ENCODE peak calls at places on chromosomes 7 and 10, in six cellular contexts. N is NCI-H69, D is Caki2, K is foreskin fibroblast, F is spleen, G is GM12865. X is an unnamed sample.

GRCh38 chr10:69810998-69811397 is 9.3 kb downstream of the COL13A1 start:
- DNase-seq in G (no peak), D (no peak), N (no peak), K (no peak), F (no peak), X (no peak)

GRCh38 chr10:46523119-46523880 is 33.2 kb downstream of the GPRIN2 start:
- DNase-seq in K (no peak), N (peak; percentile 18), D (peak; percentile 64), G (no peak), F (peak; percentile 78), X (no peak)

GRCh38 chr7:16421333-16422099 is at the start of gene CRPPA:
- DNase-seq in D (peak; percentile 70), F (peak; percentile 84), G (no peak), K (peak; percentile 67), N (peak; percentile 53), X (peak; percentile 37)

GRCh38 chr10:124283215-124284046 is 135.3 kb downstream of the OAT start:
- DNase-seq in N (no peak), G (no peak), K (no peak), D (no peak), F (peak; percentile 47), X (no peak)

GRCh38 chr7:134852626-134853025 is 73.2 kb downstream of the CALD1 start:
- DNase-seq in F (no peak), K (peak; percentile 19), D (no peak), G (no peak), N (no peak), X (no peak)

GRCh38 chr10:102327641-102328040 is 67.9 kb upstream of the NFKB2 start:
- DNase-seq in K (no peak), D (no peak), F (no peak), N (no peak), G (no peak), X (no peak)

GRCh38 chr7:116706668-116707126 is 34.7 kb downstream of the MET start:
- DNase-seq in N (peak; percentile 76), G (no peak), D (peak; percentile 78), K (peak; percentile 77), F (no peak), X (no peak)

GRCh38 chr10:21432266-21432665 is 93.2 kb downstream of the SKIDA1 start:
- DNase-seq in N (no peak), D (no peak), F (no peak), K (no peak), G (no peak), X (no peak)

GRCh38 chr10:15624405-15625191 is 95.1 kb downstream of the ITGA8 start:
- DNase-seq in N (no peak), K (peak; percentile 45), D (no peak), G (no peak), F (no peak), X (no peak)

GRCh38 chr10:79234391-79235318 is 112.6 kb upstream of the PPIF start:
- DNase-seq in G (no peak), F (no peak), D (no peak), K (peak; percentile 42), N (no peak), X (no peak)

GRCh38 chr10:16866861-16867260 is 49.6 kb upstream of the RSU1 start:
- DNase-seq in D (no peak), N (no peak), K (no peak), G (no peak), F (no peak), X (no peak)

GRCh38 chr7:1007901-1008300 is 24.9 kb downstream of the CYP2W1 start:
- DNase-seq in F (no peak), D (no peak), N (peak; percentile 43), G (no peak), K (no peak), X (no peak)

GRCh38 chr7:68152205-68152604 is 1155.6 kb downstream of the TYW1 start:
- DNase-seq in F (no peak), G (no peak), N (no peak), D (no peak), K (no peak), X (no peak)

GRCh38 chr7:117825132-117825531 is 48.1 kb downstream of the CTTNBP2 start:
- DNase-seq in D (no peak), K (peak; percentile 79), F (no peak), G (no peak), N (no peak), X (no peak)

GRCh38 chr10:131831561-131831960 is 69.2 kb upstream of the PPP2R2D start:
- DNase-seq in N (no peak), G (no peak), F (peak; percentile 64), D (no peak), K (no peak), X (no peak)

GRCh38 chr7:143462045-143462444 is 15.6 kb upstream of the TAS2R41 start:
- DNase-seq in G (no peak), D (no peak), K (no peak), N (no peak), F (no peak), X (no peak)

GRCh38 chr7:91135703-91136102 is 128.5 kb upstream of the FZD1 start:
- DNase-seq in N (no peak), G (no peak), F (no peak), D (no peak), K (no peak), X (no peak)

GRCh38 chr7:31052841-31053601 is 913 bp downstream of the ADCYAP1R1 start:
- DNase-seq in N (no peak), G (no peak), D (no peak), K (no peak), F (no peak), X (no peak)

GRCh38 chr7:146683439-146683838 is 566.8 kb downstream of the CNTNAP2 start:
- DNase-seq in F (no peak), K (no peak), G (no peak), D (peak; percentile 17), N (peak; percentile 30), X (no peak)

GRCh38 chr10:90997670-90998069 is 76.8 kb upstream of the ANKRD1 start:
- DNase-seq in G (no peak), F (no peak), D (no peak), K (no peak), N (no peak), X (no peak)

GRCh38 chr7:37181550-37181932 is 267.1 kb downstream of the ELMO1 start:
- DNase-seq in D (no peak), G (no peak), N (peak; percentile 35), F (no peak), K (no peak), X (no peak)

GRCh38 chr7:51234139-51234538 is 82.5 kb downstream of the COBL start:
- DNase-seq in N (peak; percentile 35), G (no peak), F (no peak), K (no peak), D (no peak), X (no peak)

GRCh38 chr10:110171032-110171431 is 36.4 kb upstream of the MXI1 start:
- DNase-seq in F (peak; percentile 20), D (peak; percentile 24), K (no peak), G (no peak), N (no peak), X (no peak)

GRCh38 chr10:17847586-17848296 is 38.6 kb downstream of the MRC1 start:
- DNase-seq in N (no peak), D (peak; percentile 27), K (peak; percentile 61), G (no peak), F (no peak), X (no peak)

GRCh38 chr10:94183666-94184264 is 179.0 kb downstream of the NOC3L start:
- DNase-seq in N (no peak), G (peak; percentile 4), K (peak; percentile 95), F (no peak), D (peak; percentile 63), X (no peak)

GRCh38 chr10:78249690-78250089 is 216.0 kb downstream of the RPS24 start:
- DNase-seq in G (no peak), D (no peak), F (no peak), N (no peak), K (no peak), X (no peak)

GRCh38 chr10:126500866-126501265 is 112.6 kb upstream of the ADAM12 start:
- DNase-seq in N (no peak), G (no peak), K (peak; percentile 56), F (no peak), D (no peak), X (no peak)

GRCh38 chr7:28596245-28596935 is 184.1 kb downstream of the CREB5 start:
- DNase-seq in F (no peak), D (no peak), K (peak; percentile 73), N (no peak), G (no peak), X (no peak)

GRCh38 chr10:6522230-6522629 is 57.8 kb downstream of the PRKCQ start:
- DNase-seq in N (no peak), K (no peak), F (no peak), D (peak; percentile 27), G (no peak), X (no peak)

GRCh38 chr7:50202052-50202555 is 102.4 kb upstream of the IKZF1 start:
- DNase-seq in G (no peak), F (no peak), K (no peak), N (no peak), D (no peak), X (no peak)

GRCh38 chr10:132459252-132460028 is 62.4 kb downstream of the PWWP2B start:
- DNase-seq in D (no peak), G (no peak), N (no peak), F (peak; percentile 76), K (no peak), X (peak; percentile 47)

GRCh38 chr10:51176976-51177690 is 102.8 kb downstream of the PRKG1 start:
- DNase-seq in G (no peak), F (no peak), D (no peak), K (peak; percentile 78), N (no peak), X (no peak)